ENCODE peak calls at places on chromosomes 12 and 14, in five cellular contexts. P is IMR-90, X is AG04450, S is BJ, E is PC-9. N is an unnamed sample.

GRCh38 chr12:17020765-17021164 is 414.8 kb upstream of the LMO3 start:
- DNase-seq in S (no peak), P (no peak), E (no peak), X (no peak), N (no peak)

GRCh38 chr14:106380740-106381139 is 854.4 kb downstream of the TMEM121 start:
- DNase-seq in X (no peak), P (no peak), S (no peak), E (no peak), N (no peak)

GRCh38 chr12:49190317-49190716 is 1.4 kb upstream of the TUBA1A start:
- DNase-seq in P (no peak), X (no peak), S (no peak), E (no peak), N (no peak)

GRCh38 chr12:63150255-63151060 is 543 bp downstream of the AVPR1A start:
- DNase-seq in X (no peak), E (no peak), P (no peak), S (no peak), N (no peak)

GRCh38 chr14:60515696-60516284 is 6.8 kb downstream of the SIX6 start:
- DNase-seq in X (no peak), E (no peak), S (no peak), P (no peak), N (no peak)

GRCh38 chr12:49322708-49323523 is at the start of gene TROAP:
- DNase-seq in X (peak; percentile 95), P (peak; percentile 97), E (peak; percentile 93), S (peak; percentile 91), N (peak; percentile 80)

GRCh38 chr12:52495385-52495784 is 2.3 kb upstream of the KRT6A start:
- DNase-seq in X (no peak), E (no peak), S (no peak), P (no peak), N (no peak)

GRCh38 chr14:104723651-104724406 is at the start of gene ADSS1:
- DNase-seq in X (no peak), P (no peak), S (no peak), E (no peak), N (no peak)

GRCh38 chr12:14272954-14273910 is 92.2 kb upstream of the ATF7IP start:
- DNase-seq in E (no peak), X (no peak), P (peak; percentile 53), S (no peak), N (no peak)

GRCh38 chr14:68968051-68968450 is 11.1 kb downstream of the ACTN1 start:
- DNase-seq in P (no peak), S (no peak), X (no peak), E (no peak), N (no peak)

GRCh38 chr12:9721394-9722092 is 11.4 kb downstream of the CLECL1 start:
- DNase-seq in S (peak; percentile 12), P (peak; percentile 3), X (no peak), E (peak; percentile 90), N (no peak)

GRCh38 chr12:52171950-52172512 is 19.8 kb downstream of the KRT80 start:
- DNase-seq in P (peak; percentile 68), S (no peak), E (no peak), X (no peak), N (no peak)

GRCh38 chr14:94665544-94665943 is 53.4 kb downstream of the SERPINA3 start:
- DNase-seq in E (no peak), P (no peak), S (no peak), X (no peak), N (no peak)

GRCh38 chr12:6917491-6918231 is 3.3 kb downstream of the ENO2 start:
- DNase-seq in X (no peak), S (no peak), P (peak; percentile 65), E (no peak), N (no peak)

GRCh38 chr12:71011261-71011660 is 90.7 kb upstream of the PTPRR start:
- DNase-seq in P (no peak), S (no peak), X (no peak), E (no peak), N (no peak)

GRCh38 chr12:81819991-81820633 is 61.0 kb upstream of the PPFIA2 start:
- DNase-seq in P (no peak), E (no peak), S (no peak), X (no peak), N (no peak)

GRCh38 chr14:67620217-67620789 is 583 bp downstream of the ARG2 start:
- DNase-seq in X (no peak), S (no peak), E (no peak), P (peak; percentile 7), N (no peak)

GRCh38 chr12:40560848-40561247 is 131.4 kb upstream of the CNTN1 start:
- DNase-seq in E (no peak), S (no peak), P (no peak), X (no peak), N (no peak)

GRCh38 chr14:101119830-101120571 is 216.5 kb upstream of the RTL1 start:
- DNase-seq in S (no peak), X (no peak), P (peak; percentile 11), E (no peak), N (no peak)

GRCh38 chr12:11622774-11623375 is 26.6 kb upstream of the ETV6 start:
- DNase-seq in S (no peak), P (no peak), X (no peak), E (peak; percentile 36), N (no peak)

GRCh38 chr14:70890842-70891442 is 16.3 kb upstream of the PCNX1 start:
- DNase-seq in E (no peak), P (no peak), X (no peak), S (no peak), N (no peak)

GRCh38 chr14:95876769-95877490 is at the start of gene TUNAR:
- DNase-seq in E (no peak), S (no peak), P (no peak), X (no peak), N (no peak)

GRCh38 chr12:129911437-129912049 is 7.7 kb upstream of the TMEM132D start:
- DNase-seq in E (no peak), S (no peak), X (no peak), P (no peak), N (no peak)

GRCh38 chr14:54177861-54178591 is 218.8 kb upstream of the CDKN3 start:
- DNase-seq in E (no peak), P (peak; percentile 18), S (no peak), X (no peak), N (no peak)

GRCh38 chr12:41940571-41940970 is 204.1 kb downstream of the GXYLT1 start:
- DNase-seq in P (no peak), S (no peak), E (no peak), X (no peak), N (no peak)

GRCh38 chr12:112988224-112988623 is 9.9 kb downstream of the OAS2 start:
- DNase-seq in E (no peak), P (no peak), S (no peak), X (no peak), N (no peak)

GRCh38 chr14:72301352-72301751 is 369.1 kb downstream of the RGS6 start:
- DNase-seq in P (no peak), E (no peak), S (no peak), X (no peak), N (no peak)

GRCh38 chr12:1584326-1584725 is 10.1 kb downstream of the FBXL14 start:
- DNase-seq in X (no peak), P (no peak), E (peak; percentile 26), S (no peak), N (no peak)

GRCh38 chr12:121579190-121579791 is 1.5 kb downstream of the KDM2B start:
- DNase-seq in E (no peak), S (no peak), X (no peak), P (no peak), N (no peak)

GRCh38 chr12:80943345-80943744 is 5.6 kb upstream of the LIN7A start:
- DNase-seq in E (no peak), S (no peak), P (no peak), X (no peak), N (no peak)

GRCh38 chr12:110403146-110403974 is at the start of gene ANAPC7:
- DNase-seq in X (peak; percentile 79), P (peak; percentile 90), E (peak; percentile 81), S (no peak), N (peak; percentile 41)

GRCh38 chr12:90690120-90690519 is 264.9 kb downstream of the CCER1 start:
- DNase-seq in X (no peak), P (no peak), E (no peak), S (no peak), N (no peak)

GRCh38 chr12:90695415-90695814 is 259.6 kb downstream of the CCER1 start:
- DNase-seq in E (no peak), P (peak; percentile 23), X (no peak), S (no peak), N (no peak)
- TF ChIP-seq CTCF in E (no peak), P (peak; percentile 32), X (peak; percentile 50), S (peak; percentile 24), N (no peak)

GRCh38 chr12:126601184-126602170 is 1536.2 kb downstream of the AACS start:
- DNase-seq in E (no peak), P (no peak), X (no peak), S (no peak), N (no peak)
- H3K4me3 ChIP-seq in E (no peak overlapping the region), P (no peak overlapping the region), X (no peak overlapping the region), S (no peak overlapping the region), N (no peak overlapping the region)

GRCh38 chr14:58787601-58788000 is 149.8 kb downstream of the DACT1 start:
- DNase-seq in X (no peak), P (no peak), E (no peak), S (no peak), N (no peak)

GRCh38 chr14:58789756-58790155 is 152.0 kb downstream of the DACT1 start:
- DNase-seq in P (no peak), X (no peak), E (no peak), S (no peak), N (no peak)

GRCh38 chr14:58792421-58792820 is 154.7 kb downstream of the DACT1 start:
- DNase-seq in X (no peak), P (peak; percentile 49), E (no peak), S (no peak), N (no peak)

GRCh38 chr14:58788655-58789054 is 150.9 kb downstream of the DACT1 start:
- DNase-seq in P (no peak), X (no peak), E (no peak), S (no peak), N (no peak)

GRCh38 chr14:58789106-58789505 is 151.3 kb downstream of the DACT1 start:
- DNase-seq in S (no peak), P (no peak), E (no peak), X (no peak), N (no peak)
- TF ChIP-seq CTCF in S (no peak), P (no peak), E (no peak), X (no peak), N (no peak)

GRCh38 chr12:54388214-54389138 is 3.9 kb upstream of the ZNF385A start:
- DNase-seq in X (no peak), S (no peak), P (no peak), E (no peak), N (no peak)

GRCh38 chr12:54390668-54391551 is 6.4 kb upstream of the ZNF385A start:
- DNase-seq in X (no peak), S (no peak), E (no peak), P (no peak), N (no peak)

GRCh38 chr12:54390176-54390667 is 5.7 kb upstream of the ZNF385A start:
- DNase-seq in E (no peak), X (no peak), S (no peak), P (no peak), N (no peak)

GRCh38 chr12:54389536-54390175 is 5.1 kb upstream of the ZNF385A start:
- DNase-seq in X (no peak), P (no peak), E (no peak), S (no peak), N (no peak)

DNA sequence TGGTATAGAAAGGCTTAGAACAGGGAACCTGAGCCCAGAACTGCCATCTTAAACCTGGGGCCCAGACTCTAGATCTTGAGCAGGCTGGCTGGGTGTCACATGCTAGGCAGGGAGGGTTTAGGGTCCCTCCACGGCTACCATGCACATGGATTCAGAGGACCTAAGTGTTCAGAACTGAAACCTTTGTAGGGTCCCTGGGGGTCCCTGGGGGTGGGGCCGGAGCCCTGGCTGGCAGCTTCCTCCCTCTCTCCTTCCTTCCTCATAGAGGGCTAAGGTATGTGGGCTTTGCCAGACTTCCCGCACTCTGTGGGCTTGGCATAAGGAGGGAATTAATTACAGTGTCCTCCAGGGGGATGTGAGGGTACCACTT is 4.6 kb upstream of the ZNF385A start:
- DNase-seq in X (no peak), S (no peak), E (no peak), P (no peak), N (no peak)
- H3K4me3 ChIP-seq in X (no peak overlapping the region), S (no peak overlapping the region), E (no peak overlapping the region), P (no peak overlapping the region), N (no peak overlapping the region)

N was measured in AG04449.